ENCODE peak calls at places on chromosomes 2 and 18, in eight cellular contexts. G is Calu3; A is cardiac fibroblast; P is HCT116; J is astrocyte of the spinal cord; T is CD4-positive, alpha-beta T cell; H is left ventricle myocardium inferior; R is nephron progenitor cell. U is an unnamed sample.

GRCh38 chr2:73982140-73982617 is 2.5 kb upstream of the TET3 start:
- DNase-seq in G (no peak), A (peak; percentile 63), P (no peak), J (no peak), T (no peak), H (no peak), R (no peak), U (no peak)

GRCh38 chr2:233814436-233814835 is 36.3 kb downstream of the MROH2A start:
- DNase-seq in G (no peak), A (no peak), P (no peak), J (no peak), T (no peak), H (no peak), R (no peak), U (no peak)

GRCh38 chr2:176120369-176121307 is 1.9 kb upstream of the HOXD9 start:
- DNase-seq in G (no peak), A (no peak), P (no peak), J (no peak), T (no peak), H (no peak), R (no peak), U (no peak)

GRCh38 chr2:98702127-98702802 is 28.7 kb downstream of the MGAT4A start:
- DNase-seq in G (no peak), A (no peak), P (no peak), J (no peak), T (no peak), H (peak; percentile 31), R (no peak), U (no peak)

GRCh38 chr2:236967499-236967783 is 118.2 kb upstream of the COPS8 start:
- DNase-seq in G (no peak), A (no peak), P (no peak), J (no peak), T (no peak), H (no peak), R (no peak), U (no peak)

GRCh38 chr2:61125798-61126197 is 36.2 kb upstream of the C2orf74 start:
- DNase-seq in G (no peak), A (no peak), P (no peak), J (no peak), T (no peak), H (no peak), R (no peak), U (no peak)

GRCh38 chr18:47510831-47511230 is 259.4 kb upstream of the SKOR2 start:
- DNase-seq in G (no peak), A (no peak), P (no peak), J (no peak), T (no peak), H (no peak), R (no peak), U (no peak)

GRCh38 chr2:43417296-43417695 is 178.5 kb downstream of the THADA start:
- DNase-seq in G (no peak), A (no peak), P (no peak), J (no peak), T (no peak), H (no peak), R (no peak), U (no peak)

GRCh38 chr2:125167820-125168219 is 1142.7 kb downstream of the CNTNAP5 start:
- DNase-seq in G (no peak), A (peak; percentile 84), P (no peak), J (peak; percentile 82), T (no peak), H (no peak), R (no peak), U (no peak)

GRCh38 chr2:11753886-11754704 is 7.7 kb downstream of the LPIN1 start:
- DNase-seq in G (peak; percentile 47), A (peak; percentile 65), P (no peak), J (peak; percentile 61), T (peak; percentile 59), H (no peak), R (no peak), U (peak; percentile 37)

GRCh38 chr18:28995319-28995718 is 818.4 kb upstream of the CDH2 start:
- DNase-seq in G (peak; percentile 3), A (no peak), P (peak; percentile 0), J (no peak), T (no peak), H (no peak), R (no peak), U (no peak)

GRCh38 chr2:101349893-101350662 is 37.2 kb downstream of the CREG2 start:
- DNase-seq in G (no peak), A (peak; percentile 51), P (no peak), J (peak; percentile 55), T (no peak), H (no peak), R (no peak), U (peak; percentile 21)

GRCh38 chr2:223012291-223012690 is 39.7 kb upstream of the KCNE4 start:
- DNase-seq in G (no peak), A (no peak), P (no peak), J (no peak), T (no peak), H (no peak), R (no peak), U (no peak)

GRCh38 chr2:10447300-10448207 is 573 bp downstream of the ODC1 start:
- DNase-seq in G (no peak), A (peak; percentile 51), P (no peak), J (peak; percentile 44), T (peak; percentile 31), H (no peak), R (no peak), U (peak; percentile 25)

GRCh38 chr2:108534577-108535379 is 508 bp downstream of the LIMS1 start:
- DNase-seq in G (peak; percentile 28), A (no peak), P (no peak), J (peak; percentile 55), T (peak; percentile 10), H (peak; percentile 46), R (peak; percentile 64), U (peak; percentile 12)

GRCh38 chr18:10852610-10853303 is 296.6 kb downstream of the PIEZO2 start:
- DNase-seq in G (no peak), A (no peak), P (no peak), J (no peak), T (no peak), H (no peak), R (peak; percentile 9), U (no peak)
- TF ChIP-seq CTCF in G (no peak), A (no peak), P (no peak), J (no peak), T (no peak), H (no peak), R (no peak), U (no peak)

GRCh38 chr18:35028556-35028955 is 12.7 kb upstream of the MAPRE2 start:
- DNase-seq in G (no peak), A (peak; percentile 61), P (no peak), J (no peak), T (no peak), H (no peak), R (no peak), U (no peak)

GRCh38 chr18:35030234-35030989 is 10.8 kb upstream of the MAPRE2 start:
- DNase-seq in G (no peak), A (no peak), P (no peak), J (no peak), T (peak; percentile 12), H (no peak), R (no peak), U (no peak)

GRCh38 chr18:35029103-35029502 is 12.1 kb upstream of the MAPRE2 start:
- DNase-seq in G (no peak), A (peak; percentile 52), P (no peak), J (peak; percentile 57), T (no peak), H (peak; percentile 20), R (no peak), U (peak; percentile 60)

GRCh38 chr18:35032113-35032512 is 9.1 kb upstream of the MAPRE2 start:
- DNase-seq in G (no peak), A (no peak), P (no peak), J (no peak), T (no peak), H (no peak), R (no peak), U (no peak)

GRCh38 chr18:35029770-35030169 is 11.4 kb upstream of the MAPRE2 start:
- DNase-seq in G (no peak), A (peak; percentile 33), P (no peak), J (no peak), T (no peak), H (no peak), R (no peak), U (no peak)
- TF ChIP-seq CTCF in G (no peak), A (peak; percentile 22), P (no peak), J (no peak), T (peak; percentile 16), H (peak; percentile 44), R (no peak), U (peak; percentile 13)

GRCh38 chr2:78999410-78999809 is 26.1 kb upstream of the REG3G start:
- DNase-seq in G (no peak), A (peak; percentile 20), P (no peak), J (no peak), T (no peak), H (no peak), R (no peak), U (peak; percentile 7)
- TF ChIP-seq CTCF in G (no peak), A (peak; percentile 7), P (no peak), J (peak; percentile 11), T (no peak), H (peak; percentile 47), R (peak; percentile 48), U (peak; percentile 67)

GRCh38 chr2:241636983-241637232 is at the start of gene THAP4:
- DNase-seq in G (peak; percentile 74), A (peak; percentile 88), P (no peak), J (no peak), T (peak; percentile 45), H (peak; percentile 72), R (peak; percentile 77), U (no peak)

GRCh38 chr2:241636182-241636982 is 576 bp downstream of the THAP4 start:
- DNase-seq in G (peak; percentile 72), A (peak; percentile 34), P (no peak), J (peak; percentile 32), T (peak; percentile 23), H (peak; percentile 32), R (peak; percentile 70), U (no peak)

GRCh38 chr2:241638063-241638660 is 669 bp downstream of the ATG4B start:
- DNase-seq in G (no peak), A (no peak), P (no peak), J (peak; percentile 8), T (no peak), H (no peak), R (no peak), U (no peak)

GRCh38 chr2:241638940-241639339 is 1.4 kb downstream of the ATG4B start:
- DNase-seq in G (no peak), A (no peak), P (no peak), J (no peak), T (no peak), H (no peak), R (no peak), U (no peak)

DNA sequence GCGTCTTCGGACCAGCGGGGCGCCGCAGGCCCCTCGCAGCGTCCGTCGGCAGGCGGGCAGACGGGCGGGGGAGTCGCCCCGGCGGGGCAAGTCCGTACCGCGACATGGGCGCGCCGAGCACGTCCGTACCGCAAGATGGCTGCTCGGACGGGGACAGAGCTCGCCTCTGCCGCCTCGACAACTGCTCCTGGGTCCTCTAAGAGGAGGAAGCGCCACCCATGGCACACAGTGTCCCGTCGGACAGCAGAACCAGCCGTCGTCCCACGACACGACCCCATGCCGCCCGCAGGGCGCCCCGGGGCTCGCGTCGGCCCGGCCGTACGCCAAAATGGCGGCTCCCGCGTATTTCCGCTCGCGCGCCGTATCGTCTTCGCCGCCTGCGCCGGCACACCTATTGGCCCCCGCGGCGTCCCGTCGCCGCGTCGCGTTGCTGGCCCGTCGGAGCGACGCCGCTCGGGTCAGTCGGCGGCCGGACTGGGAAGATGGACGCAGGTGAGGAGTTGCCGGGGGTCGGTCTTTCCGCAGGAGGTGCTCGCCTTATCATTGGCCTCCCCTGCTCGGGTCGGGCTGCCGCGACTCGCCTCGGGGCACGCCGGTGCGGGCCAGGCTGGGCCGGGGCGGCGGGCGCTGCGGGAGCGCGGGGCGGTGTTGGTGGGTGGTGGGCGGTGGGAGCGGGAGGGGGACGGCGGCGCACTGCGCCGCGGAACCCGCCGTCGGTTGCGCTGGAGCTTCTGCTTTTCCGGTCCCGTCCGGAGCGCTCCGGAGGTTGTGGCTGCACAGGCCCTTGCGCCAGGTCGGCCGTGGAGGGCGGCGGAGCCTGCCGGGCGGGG is at the start of gene ATG4B:
- DNase-seq in G (peak; percentile 87), A (peak; percentile 90), P (peak; percentile 78), J (peak; percentile 89), T (peak; percentile 70), H (peak; percentile 87), R (peak; percentile 79), U (peak; percentile 75)
- TF ChIP-seq CTCF in G (no peak), A (no peak), P (no peak), J (no peak), T (no peak), H (no peak), R (no peak), U (no peak)